ENCODE peak calls at places on chromosomes 2 and 18, in nine cellular contexts. One of them, this sample, is unnamed.

GRCh38 chr2:182866461-182867369 is at the start of gene FRZB:
- DNase-seq in activated CD8-positive, alpha-beta T cell treated with anti-CD3 and anti-CD28 coated beads for 36 hours: peak
- DNase-seq in Calu3: peak
- DNase-seq in Peyer's patch: peak
- DNase-seq in stimulated activated CD4-positive, alpha-beta T cell treated with anti-CD3 and anti-CD28 coated beads, TNF-alpha, amount 100 ng/mL, for 4 hours: no peak
- DNase-seq in astrocyte: peak
- DNase-seq in stimulated activated CD8-positive, alpha-beta memory T cell treated with anti-CD3 and anti-CD28 coated beads, Interleukin-15, amount 100 ng/mL, for 24 hours: no peak
- DNase-seq in C1 segment of cervical spinal cord: peak
- DNase-seq in activated T-helper 9 cell treated with anti-CD3 and anti-CD28 coated beads, Interleukin-2, amount 50 U/mL, for 16 hours: no peak
- DNase-seq in this sample: peak

GRCh38 chr2:238305965-238306679 is 14.2 kb upstream of the TRAF3IP1 start:
- DNase-seq in activated CD8-positive, alpha-beta T cell treated with anti-CD3 and anti-CD28 coated beads for 36 hours: no peak
- DNase-seq in Calu3: no peak
- DNase-seq in Peyer's patch: no peak
- DNase-seq in stimulated activated CD4-positive, alpha-beta T cell treated with anti-CD3 and anti-CD28 coated beads, TNF-alpha, amount 100 ng/mL, for 4 hours: no peak
- DNase-seq in astrocyte: no peak
- DNase-seq in stimulated activated CD8-positive, alpha-beta memory T cell treated with anti-CD3 and anti-CD28 coated beads, Interleukin-15, amount 100 ng/mL, for 24 hours: no peak
- DNase-seq in C1 segment of cervical spinal cord: no peak
- DNase-seq in activated T-helper 9 cell treated with anti-CD3 and anti-CD28 coated beads, Interleukin-2, amount 50 U/mL, for 16 hours: no peak
- DNase-seq in this sample: no peak

GRCh38 chr2:236980961-236981360 is 104.7 kb upstream of the COPS8 start:
- DNase-seq in activated CD8-positive, alpha-beta T cell treated with anti-CD3 and anti-CD28 coated beads for 36 hours: no peak
- DNase-seq in Calu3: no peak
- DNase-seq in Peyer's patch: no peak
- DNase-seq in stimulated activated CD4-positive, alpha-beta T cell treated with anti-CD3 and anti-CD28 coated beads, TNF-alpha, amount 100 ng/mL, for 4 hours: no peak
- DNase-seq in astrocyte: no peak
- DNase-seq in stimulated activated CD8-positive, alpha-beta memory T cell treated with anti-CD3 and anti-CD28 coated beads, Interleukin-15, amount 100 ng/mL, for 24 hours: no peak
- DNase-seq in C1 segment of cervical spinal cord: no peak
- DNase-seq in activated T-helper 9 cell treated with anti-CD3 and anti-CD28 coated beads, Interleukin-2, amount 50 U/mL, for 16 hours: no peak
- DNase-seq in this sample: no peak

GRCh38 chr2:43049836-43050796 is 176.3 kb downstream of the ZFP36L2 start:
- DNase-seq in activated CD8-positive, alpha-beta T cell treated with anti-CD3 and anti-CD28 coated beads for 36 hours: peak
- DNase-seq in Calu3: no peak
- DNase-seq in Peyer's patch: no peak
- DNase-seq in stimulated activated CD4-positive, alpha-beta T cell treated with anti-CD3 and anti-CD28 coated beads, TNF-alpha, amount 100 ng/mL, for 4 hours: no peak
- DNase-seq in astrocyte: no peak
- DNase-seq in stimulated activated CD8-positive, alpha-beta memory T cell treated with anti-CD3 and anti-CD28 coated beads, Interleukin-15, amount 100 ng/mL, for 24 hours: no peak
- DNase-seq in C1 segment of cervical spinal cord: no peak
- DNase-seq in activated T-helper 9 cell treated with anti-CD3 and anti-CD28 coated beads, Interleukin-2, amount 50 U/mL, for 16 hours: no peak
- DNase-seq in this sample: no peak

GRCh38 chr18:36427831-36428230 is 130.3 kb downstream of the FHOD3 start:
- DNase-seq in activated CD8-positive, alpha-beta T cell treated with anti-CD3 and anti-CD28 coated beads for 36 hours: no peak
- DNase-seq in Calu3: no peak
- DNase-seq in Peyer's patch: no peak
- DNase-seq in stimulated activated CD4-positive, alpha-beta T cell treated with anti-CD3 and anti-CD28 coated beads, TNF-alpha, amount 100 ng/mL, for 4 hours: no peak
- DNase-seq in astrocyte: no peak
- DNase-seq in stimulated activated CD8-positive, alpha-beta memory T cell treated with anti-CD3 and anti-CD28 coated beads, Interleukin-15, amount 100 ng/mL, for 24 hours: no peak
- DNase-seq in C1 segment of cervical spinal cord: no peak
- DNase-seq in activated T-helper 9 cell treated with anti-CD3 and anti-CD28 coated beads, Interleukin-2, amount 50 U/mL, for 16 hours: no peak
- DNase-seq in this sample: no peak

GRCh38 chr2:54665436-54665856 is 58.0 kb upstream of the EML6 start:
- DNase-seq in activated CD8-positive, alpha-beta T cell treated with anti-CD3 and anti-CD28 coated beads for 36 hours: peak
- DNase-seq in Calu3: peak
- DNase-seq in Peyer's patch: peak
- DNase-seq in stimulated activated CD4-positive, alpha-beta T cell treated with anti-CD3 and anti-CD28 coated beads, TNF-alpha, amount 100 ng/mL, for 4 hours: no peak
- DNase-seq in astrocyte: no peak
- DNase-seq in stimulated activated CD8-positive, alpha-beta memory T cell treated with anti-CD3 and anti-CD28 coated beads, Interleukin-15, amount 100 ng/mL, for 24 hours: no peak
- DNase-seq in C1 segment of cervical spinal cord: no peak
- DNase-seq in activated T-helper 9 cell treated with anti-CD3 and anti-CD28 coated beads, Interleukin-2, amount 50 U/mL, for 16 hours: no peak
- DNase-seq in this sample: peak

GRCh38 chr2:205730701-205731271 is 48.5 kb downstream of the NRP2 start:
- DNase-seq in activated CD8-positive, alpha-beta T cell treated with anti-CD3 and anti-CD28 coated beads for 36 hours: no peak
- DNase-seq in Calu3: no peak
- DNase-seq in Peyer's patch: no peak
- DNase-seq in stimulated activated CD4-positive, alpha-beta T cell treated with anti-CD3 and anti-CD28 coated beads, TNF-alpha, amount 100 ng/mL, for 4 hours: no peak
- DNase-seq in astrocyte: peak
- DNase-seq in stimulated activated CD8-positive, alpha-beta memory T cell treated with anti-CD3 and anti-CD28 coated beads, Interleukin-15, amount 100 ng/mL, for 24 hours: no peak
- DNase-seq in C1 segment of cervical spinal cord: no peak
- DNase-seq in activated T-helper 9 cell treated with anti-CD3 and anti-CD28 coated beads, Interleukin-2, amount 50 U/mL, for 16 hours: no peak
- DNase-seq in this sample: no peak

GRCh38 chr2:122748552-122749011 is 993.1 kb downstream of the TSN start:
- DNase-seq in activated CD8-positive, alpha-beta T cell treated with anti-CD3 and anti-CD28 coated beads for 36 hours: no peak
- DNase-seq in Calu3: peak
- DNase-seq in Peyer's patch: no peak
- DNase-seq in stimulated activated CD4-positive, alpha-beta T cell treated with anti-CD3 and anti-CD28 coated beads, TNF-alpha, amount 100 ng/mL, for 4 hours: no peak
- DNase-seq in astrocyte: peak
- DNase-seq in stimulated activated CD8-positive, alpha-beta memory T cell treated with anti-CD3 and anti-CD28 coated beads, Interleukin-15, amount 100 ng/mL, for 24 hours: no peak
- DNase-seq in C1 segment of cervical spinal cord: no peak
- DNase-seq in activated T-helper 9 cell treated with anti-CD3 and anti-CD28 coated beads, Interleukin-2, amount 50 U/mL, for 16 hours: no peak
- DNase-seq in this sample: peak

GRCh38 chr2:2641541-2642410 is 310.7 kb upstream of the MYT1L start:
- DNase-seq in activated CD8-positive, alpha-beta T cell treated with anti-CD3 and anti-CD28 coated beads for 36 hours: no peak
- DNase-seq in Calu3: no peak
- DNase-seq in Peyer's patch: no peak
- DNase-seq in stimulated activated CD4-positive, alpha-beta T cell treated with anti-CD3 and anti-CD28 coated beads, TNF-alpha, amount 100 ng/mL, for 4 hours: no peak
- DNase-seq in astrocyte: no peak
- DNase-seq in stimulated activated CD8-positive, alpha-beta memory T cell treated with anti-CD3 and anti-CD28 coated beads, Interleukin-15, amount 100 ng/mL, for 24 hours: no peak
- DNase-seq in C1 segment of cervical spinal cord: no peak
- DNase-seq in activated T-helper 9 cell treated with anti-CD3 and anti-CD28 coated beads, Interleukin-2, amount 50 U/mL, for 16 hours: no peak
- DNase-seq in this sample: peak

GRCh38 chr2:101515512-101515911 is 40.6 kb upstream of the RFX8 start:
- DNase-seq in activated CD8-positive, alpha-beta T cell treated with anti-CD3 and anti-CD28 coated beads for 36 hours: no peak
- DNase-seq in Calu3: peak
- DNase-seq in Peyer's patch: no peak
- DNase-seq in stimulated activated CD4-positive, alpha-beta T cell treated with anti-CD3 and anti-CD28 coated beads, TNF-alpha, amount 100 ng/mL, for 4 hours: no peak
- DNase-seq in astrocyte: peak
- DNase-seq in stimulated activated CD8-positive, alpha-beta memory T cell treated with anti-CD3 and anti-CD28 coated beads, Interleukin-15, amount 100 ng/mL, for 24 hours: no peak
- DNase-seq in C1 segment of cervical spinal cord: no peak
- DNase-seq in activated T-helper 9 cell treated with anti-CD3 and anti-CD28 coated beads, Interleukin-2, amount 50 U/mL, for 16 hours: no peak
- DNase-seq in this sample: peak

GRCh38 chr2:60551241-60552095 is 2.0 kb downstream of the BCL11A start:
- DNase-seq in activated CD8-positive, alpha-beta T cell treated with anti-CD3 and anti-CD28 coated beads for 36 hours: peak
- DNase-seq in Calu3: no peak
- DNase-seq in Peyer's patch: peak
- DNase-seq in stimulated activated CD4-positive, alpha-beta T cell treated with anti-CD3 and anti-CD28 coated beads, TNF-alpha, amount 100 ng/mL, for 4 hours: no peak
- DNase-seq in astrocyte: peak
- DNase-seq in stimulated activated CD8-positive, alpha-beta memory T cell treated with anti-CD3 and anti-CD28 coated beads, Interleukin-15, amount 100 ng/mL, for 24 hours: no peak
- DNase-seq in C1 segment of cervical spinal cord: no peak
- DNase-seq in activated T-helper 9 cell treated with anti-CD3 and anti-CD28 coated beads, Interleukin-2, amount 50 U/mL, for 16 hours: no peak
- DNase-seq in this sample: no peak

GRCh38 chr18:8912348-8913057 is 190.0 kb upstream of the NDUFV2 start:
- DNase-seq in activated CD8-positive, alpha-beta T cell treated with anti-CD3 and anti-CD28 coated beads for 36 hours: no peak
- DNase-seq in Calu3: peak
- DNase-seq in Peyer's patch: peak
- DNase-seq in stimulated activated CD4-positive, alpha-beta T cell treated with anti-CD3 and anti-CD28 coated beads, TNF-alpha, amount 100 ng/mL, for 4 hours: no peak
- DNase-seq in astrocyte: no peak
- DNase-seq in stimulated activated CD8-positive, alpha-beta memory T cell treated with anti-CD3 and anti-CD28 coated beads, Interleukin-15, amount 100 ng/mL, for 24 hours: no peak
- DNase-seq in C1 segment of cervical spinal cord: peak
- DNase-seq in activated T-helper 9 cell treated with anti-CD3 and anti-CD28 coated beads, Interleukin-2, amount 50 U/mL, for 16 hours: no peak
- DNase-seq in this sample: no peak

GRCh38 chr2:26979761-26980160 is 9.3 kb downstream of the MAPRE3 start:
- DNase-seq in activated CD8-positive, alpha-beta T cell treated with anti-CD3 and anti-CD28 coated beads for 36 hours: no peak
- DNase-seq in Calu3: no peak
- DNase-seq in Peyer's patch: no peak
- DNase-seq in stimulated activated CD4-positive, alpha-beta T cell treated with anti-CD3 and anti-CD28 coated beads, TNF-alpha, amount 100 ng/mL, for 4 hours: no peak
- DNase-seq in astrocyte: peak
- DNase-seq in stimulated activated CD8-positive, alpha-beta memory T cell treated with anti-CD3 and anti-CD28 coated beads, Interleukin-15, amount 100 ng/mL, for 24 hours: no peak
- DNase-seq in C1 segment of cervical spinal cord: no peak
- DNase-seq in activated T-helper 9 cell treated with anti-CD3 and anti-CD28 coated beads, Interleukin-2, amount 50 U/mL, for 16 hours: no peak
- DNase-seq in this sample: no peak

GRCh38 chr2:175854665-175855064 is 147.4 kb downstream of the LNPK start:
- DNase-seq in activated CD8-positive, alpha-beta T cell treated with anti-CD3 and anti-CD28 coated beads for 36 hours: no peak
- DNase-seq in Calu3: no peak
- DNase-seq in Peyer's patch: no peak
- DNase-seq in stimulated activated CD4-positive, alpha-beta T cell treated with anti-CD3 and anti-CD28 coated beads, TNF-alpha, amount 100 ng/mL, for 4 hours: no peak
- DNase-seq in astrocyte: peak
- DNase-seq in stimulated activated CD8-positive, alpha-beta memory T cell treated with anti-CD3 and anti-CD28 coated beads, Interleukin-15, amount 100 ng/mL, for 24 hours: no peak
- DNase-seq in C1 segment of cervical spinal cord: no peak
- DNase-seq in activated T-helper 9 cell treated with anti-CD3 and anti-CD28 coated beads, Interleukin-2, amount 50 U/mL, for 16 hours: no peak
- DNase-seq in this sample: no peak

GRCh38 chr18:31156831-31157763 is 5.6 kb downstream of the DSC1 start:
- DNase-seq in activated CD8-positive, alpha-beta T cell treated with anti-CD3 and anti-CD28 coated beads for 36 hours: no peak
- DNase-seq in Calu3: peak
- DNase-seq in Peyer's patch: no peak
- DNase-seq in stimulated activated CD4-positive, alpha-beta T cell treated with anti-CD3 and anti-CD28 coated beads, TNF-alpha, amount 100 ng/mL, for 4 hours: no peak
- DNase-seq in astrocyte: no peak
- DNase-seq in stimulated activated CD8-positive, alpha-beta memory T cell treated with anti-CD3 and anti-CD28 coated beads, Interleukin-15, amount 100 ng/mL, for 24 hours: no peak
- DNase-seq in C1 segment of cervical spinal cord: no peak
- DNase-seq in activated T-helper 9 cell treated with anti-CD3 and anti-CD28 coated beads, Interleukin-2, amount 50 U/mL, for 16 hours: no peak
- DNase-seq in this sample: no peak

GRCh38 chr18:13658444-13659204 is 67.7 kb downstream of the FAM210A start:
- DNase-seq in activated CD8-positive, alpha-beta T cell treated with anti-CD3 and anti-CD28 coated beads for 36 hours: peak
- DNase-seq in Calu3: no peak
- DNase-seq in Peyer's patch: no peak
- DNase-seq in stimulated activated CD4-positive, alpha-beta T cell treated with anti-CD3 and anti-CD28 coated beads, TNF-alpha, amount 100 ng/mL, for 4 hours: no peak
- DNase-seq in astrocyte: no peak
- DNase-seq in stimulated activated CD8-positive, alpha-beta memory T cell treated with anti-CD3 and anti-CD28 coated beads, Interleukin-15, amount 100 ng/mL, for 24 hours: no peak
- DNase-seq in C1 segment of cervical spinal cord: no peak
- DNase-seq in activated T-helper 9 cell treated with anti-CD3 and anti-CD28 coated beads, Interleukin-2, amount 50 U/mL, for 16 hours: no peak
- DNase-seq in this sample: no peak

GRCh38 chr18:46333371-46334199 is 229.4 kb downstream of the HAUS1 start:
- DNase-seq in activated CD8-positive, alpha-beta T cell treated with anti-CD3 and anti-CD28 coated beads for 36 hours: peak
- DNase-seq in Calu3: peak
- DNase-seq in Peyer's patch: no peak
- DNase-seq in stimulated activated CD4-positive, alpha-beta T cell treated with anti-CD3 and anti-CD28 coated beads, TNF-alpha, amount 100 ng/mL, for 4 hours: no peak
- DNase-seq in astrocyte: peak
- DNase-seq in stimulated activated CD8-positive, alpha-beta memory T cell treated with anti-CD3 and anti-CD28 coated beads, Interleukin-15, amount 100 ng/mL, for 24 hours: no peak
- DNase-seq in C1 segment of cervical spinal cord: peak
- DNase-seq in activated T-helper 9 cell treated with anti-CD3 and anti-CD28 coated beads, Interleukin-2, amount 50 U/mL, for 16 hours: no peak
- DNase-seq in this sample: peak

GRCh38 chr18:26322892-26323653 is 96.8 kb downstream of the TAF4B start:
- DNase-seq in activated CD8-positive, alpha-beta T cell treated with anti-CD3 and anti-CD28 coated beads for 36 hours: no peak
- DNase-seq in Calu3: no peak
- DNase-seq in Peyer's patch: no peak
- DNase-seq in stimulated activated CD4-positive, alpha-beta T cell treated with anti-CD3 and anti-CD28 coated beads, TNF-alpha, amount 100 ng/mL, for 4 hours: no peak
- DNase-seq in astrocyte: peak
- DNase-seq in stimulated activated CD8-positive, alpha-beta memory T cell treated with anti-CD3 and anti-CD28 coated beads, Interleukin-15, amount 100 ng/mL, for 24 hours: no peak
- DNase-seq in C1 segment of cervical spinal cord: no peak
- DNase-seq in activated T-helper 9 cell treated with anti-CD3 and anti-CD28 coated beads, Interleukin-2, amount 50 U/mL, for 16 hours: no peak
- DNase-seq in this sample: peak

GRCh38 chr2:10923007-10923372 is 11.3 kb downstream of the KCNF1 start:
- DNase-seq in activated CD8-positive, alpha-beta T cell treated with anti-CD3 and anti-CD28 coated beads for 36 hours: no peak
- DNase-seq in Calu3: no peak
- DNase-seq in Peyer's patch: no peak
- DNase-seq in stimulated activated CD4-positive, alpha-beta T cell treated with anti-CD3 and anti-CD28 coated beads, TNF-alpha, amount 100 ng/mL, for 4 hours: no peak
- DNase-seq in astrocyte: no peak
- DNase-seq in stimulated activated CD8-positive, alpha-beta memory T cell treated with anti-CD3 and anti-CD28 coated beads, Interleukin-15, amount 100 ng/mL, for 24 hours: no peak
- DNase-seq in C1 segment of cervical spinal cord: no peak
- DNase-seq in activated T-helper 9 cell treated with anti-CD3 and anti-CD28 coated beads, Interleukin-2, amount 50 U/mL, for 16 hours: no peak
- DNase-seq in this sample: no peak

GRCh38 chr2:239187464-239188253 is 213.2 kb downstream of the HDAC4 start:
- DNase-seq in activated CD8-positive, alpha-beta T cell treated with anti-CD3 and anti-CD28 coated beads for 36 hours: no peak
- DNase-seq in Calu3: no peak
- DNase-seq in Peyer's patch: no peak
- DNase-seq in stimulated activated CD4-positive, alpha-beta T cell treated with anti-CD3 and anti-CD28 coated beads, TNF-alpha, amount 100 ng/mL, for 4 hours: no peak
- DNase-seq in astrocyte: no peak
- DNase-seq in stimulated activated CD8-positive, alpha-beta memory T cell treated with anti-CD3 and anti-CD28 coated beads, Interleukin-15, amount 100 ng/mL, for 24 hours: no peak
- DNase-seq in C1 segment of cervical spinal cord: no peak
- DNase-seq in activated T-helper 9 cell treated with anti-CD3 and anti-CD28 coated beads, Interleukin-2, amount 50 U/mL, for 16 hours: no peak
- DNase-seq in this sample: no peak

GRCh38 chr2:20838016-20838415 is 15.1 kb upstream of the LDAH start:
- DNase-seq in activated CD8-positive, alpha-beta T cell treated with anti-CD3 and anti-CD28 coated beads for 36 hours: no peak
- DNase-seq in Calu3: no peak
- DNase-seq in Peyer's patch: no peak
- DNase-seq in stimulated activated CD4-positive, alpha-beta T cell treated with anti-CD3 and anti-CD28 coated beads, TNF-alpha, amount 100 ng/mL, for 4 hours: no peak
- DNase-seq in astrocyte: no peak
- DNase-seq in stimulated activated CD8-positive, alpha-beta memory T cell treated with anti-CD3 and anti-CD28 coated beads, Interleukin-15, amount 100 ng/mL, for 24 hours: no peak
- DNase-seq in C1 segment of cervical spinal cord: no peak
- DNase-seq in activated T-helper 9 cell treated with anti-CD3 and anti-CD28 coated beads, Interleukin-2, amount 50 U/mL, for 16 hours: no peak
- DNase-seq in this sample: no peak

GRCh38 chr2:8230466-8230865 is 451.4 kb upstream of the ID2 start:
- DNase-seq in activated CD8-positive, alpha-beta T cell treated with anti-CD3 and anti-CD28 coated beads for 36 hours: no peak
- DNase-seq in Calu3: no peak
- DNase-seq in Peyer's patch: no peak
- DNase-seq in stimulated activated CD4-positive, alpha-beta T cell treated with anti-CD3 and anti-CD28 coated beads, TNF-alpha, amount 100 ng/mL, for 4 hours: no peak
- DNase-seq in astrocyte: no peak
- DNase-seq in stimulated activated CD8-positive, alpha-beta memory T cell treated with anti-CD3 and anti-CD28 coated beads, Interleukin-15, amount 100 ng/mL, for 24 hours: no peak
- DNase-seq in C1 segment of cervical spinal cord: no peak
- DNase-seq in activated T-helper 9 cell treated with anti-CD3 and anti-CD28 coated beads, Interleukin-2, amount 50 U/mL, for 16 hours: no peak
- DNase-seq in this sample: no peak

GRCh38 chr2:4190548-4190947 is 487.2 kb downstream of the DCDC2C start:
- DNase-seq in activated CD8-positive, alpha-beta T cell treated with anti-CD3 and anti-CD28 coated beads for 36 hours: no peak
- DNase-seq in Calu3: no peak
- DNase-seq in Peyer's patch: no peak
- DNase-seq in stimulated activated CD4-positive, alpha-beta T cell treated with anti-CD3 and anti-CD28 coated beads, TNF-alpha, amount 100 ng/mL, for 4 hours: no peak
- DNase-seq in astrocyte: no peak
- DNase-seq in stimulated activated CD8-positive, alpha-beta memory T cell treated with anti-CD3 and anti-CD28 coated beads, Interleukin-15, amount 100 ng/mL, for 24 hours: no peak
- DNase-seq in C1 segment of cervical spinal cord: no peak
- DNase-seq in activated T-helper 9 cell treated with anti-CD3 and anti-CD28 coated beads, Interleukin-2, amount 50 U/mL, for 16 hours: no peak
- DNase-seq in this sample: no peak

GRCh38 chr2:110863726-110864125 is 131.4 kb downstream of the ACOXL start:
- DNase-seq in activated CD8-positive, alpha-beta T cell treated with anti-CD3 and anti-CD28 coated beads for 36 hours: no peak
- DNase-seq in Calu3: no peak
- DNase-seq in Peyer's patch: no peak
- DNase-seq in stimulated activated CD4-positive, alpha-beta T cell treated with anti-CD3 and anti-CD28 coated beads, TNF-alpha, amount 100 ng/mL, for 4 hours: no peak
- DNase-seq in astrocyte: no peak
- DNase-seq in stimulated activated CD8-positive, alpha-beta memory T cell treated with anti-CD3 and anti-CD28 coated beads, Interleukin-15, amount 100 ng/mL, for 24 hours: no peak
- DNase-seq in C1 segment of cervical spinal cord: no peak
- DNase-seq in activated T-helper 9 cell treated with anti-CD3 and anti-CD28 coated beads, Interleukin-2, amount 50 U/mL, for 16 hours: no peak
- DNase-seq in this sample: no peak

GRCh38 chr18:79476031-79476917 is 80.5 kb downstream of the NFATC1 start:
- DNase-seq in activated CD8-positive, alpha-beta T cell treated with anti-CD3 and anti-CD28 coated beads for 36 hours: no peak
- DNase-seq in Calu3: no peak
- DNase-seq in Peyer's patch: no peak
- DNase-seq in stimulated activated CD4-positive, alpha-beta T cell treated with anti-CD3 and anti-CD28 coated beads, TNF-alpha, amount 100 ng/mL, for 4 hours: no peak
- DNase-seq in astrocyte: no peak
- DNase-seq in stimulated activated CD8-positive, alpha-beta memory T cell treated with anti-CD3 and anti-CD28 coated beads, Interleukin-15, amount 100 ng/mL, for 24 hours: no peak
- DNase-seq in C1 segment of cervical spinal cord: no peak
- DNase-seq in activated T-helper 9 cell treated with anti-CD3 and anti-CD28 coated beads, Interleukin-2, amount 50 U/mL, for 16 hours: no peak
- DNase-seq in this sample: no peak

GRCh38 chr2:173991857-173992588 is 26.9 kb upstream of the SP3 start:
- DNase-seq in activated CD8-positive, alpha-beta T cell treated with anti-CD3 and anti-CD28 coated beads for 36 hours: no peak
- DNase-seq in Calu3: no peak
- DNase-seq in Peyer's patch: no peak
- DNase-seq in stimulated activated CD4-positive, alpha-beta T cell treated with anti-CD3 and anti-CD28 coated beads, TNF-alpha, amount 100 ng/mL, for 4 hours: no peak
- DNase-seq in astrocyte: no peak
- DNase-seq in stimulated activated CD8-positive, alpha-beta memory T cell treated with anti-CD3 and anti-CD28 coated beads, Interleukin-15, amount 100 ng/mL, for 24 hours: no peak
- DNase-seq in C1 segment of cervical spinal cord: no peak
- DNase-seq in activated T-helper 9 cell treated with anti-CD3 and anti-CD28 coated beads, Interleukin-2, amount 50 U/mL, for 16 hours: no peak
- DNase-seq in this sample: peak

GRCh38 chr2:85437488-85438290 is 19.2 kb downstream of the SH2D6 start:
- DNase-seq in activated CD8-positive, alpha-beta T cell treated with anti-CD3 and anti-CD28 coated beads for 36 hours: peak
- DNase-seq in Calu3: peak
- DNase-seq in Peyer's patch: peak
- DNase-seq in stimulated activated CD4-positive, alpha-beta T cell treated with anti-CD3 and anti-CD28 coated beads, TNF-alpha, amount 100 ng/mL, for 4 hours: peak
- DNase-seq in astrocyte: peak
- DNase-seq in stimulated activated CD8-positive, alpha-beta memory T cell treated with anti-CD3 and anti-CD28 coated beads, Interleukin-15, amount 100 ng/mL, for 24 hours: peak
- DNase-seq in C1 segment of cervical spinal cord: peak
- DNase-seq in activated T-helper 9 cell treated with anti-CD3 and anti-CD28 coated beads, Interleukin-2, amount 50 U/mL, for 16 hours: peak
- DNase-seq in this sample: peak

GRCh38 chr2:226334981-226335720 is 464.5 kb downstream of the IRS1 start:
- DNase-seq in activated CD8-positive, alpha-beta T cell treated with anti-CD3 and anti-CD28 coated beads for 36 hours: no peak
- DNase-seq in Calu3: no peak
- DNase-seq in Peyer's patch: no peak
- DNase-seq in stimulated activated CD4-positive, alpha-beta T cell treated with anti-CD3 and anti-CD28 coated beads, TNF-alpha, amount 100 ng/mL, for 4 hours: no peak
- DNase-seq in astrocyte: peak
- DNase-seq in stimulated activated CD8-positive, alpha-beta memory T cell treated with anti-CD3 and anti-CD28 coated beads, Interleukin-15, amount 100 ng/mL, for 24 hours: no peak
- DNase-seq in C1 segment of cervical spinal cord: no peak
- DNase-seq in activated T-helper 9 cell treated with anti-CD3 and anti-CD28 coated beads, Interleukin-2, amount 50 U/mL, for 16 hours: no peak
- DNase-seq in this sample: peak

GRCh38 chr2:110149330-110150220 is 34.0 kb upstream of the MALL start:
- DNase-seq in activated CD8-positive, alpha-beta T cell treated with anti-CD3 and anti-CD28 coated beads for 36 hours: no peak
- DNase-seq in Calu3: no peak
- DNase-seq in Peyer's patch: no peak
- DNase-seq in stimulated activated CD4-positive, alpha-beta T cell treated with anti-CD3 and anti-CD28 coated beads, TNF-alpha, amount 100 ng/mL, for 4 hours: no peak
- DNase-seq in astrocyte: peak
- DNase-seq in stimulated activated CD8-positive, alpha-beta memory T cell treated with anti-CD3 and anti-CD28 coated beads, Interleukin-15, amount 100 ng/mL, for 24 hours: no peak
- DNase-seq in C1 segment of cervical spinal cord: no peak
- DNase-seq in activated T-helper 9 cell treated with anti-CD3 and anti-CD28 coated beads, Interleukin-2, amount 50 U/mL, for 16 hours: no peak
- DNase-seq in this sample: peak

GRCh38 chr2:238498188-238498587 is 71.5 kb downstream of the ASB1 start:
- DNase-seq in activated CD8-positive, alpha-beta T cell treated with anti-CD3 and anti-CD28 coated beads for 36 hours: no peak
- DNase-seq in Calu3: no peak
- DNase-seq in Peyer's patch: no peak
- DNase-seq in stimulated activated CD4-positive, alpha-beta T cell treated with anti-CD3 and anti-CD28 coated beads, TNF-alpha, amount 100 ng/mL, for 4 hours: no peak
- DNase-seq in astrocyte: no peak
- DNase-seq in stimulated activated CD8-positive, alpha-beta memory T cell treated with anti-CD3 and anti-CD28 coated beads, Interleukin-15, amount 100 ng/mL, for 24 hours: no peak
- DNase-seq in C1 segment of cervical spinal cord: no peak
- DNase-seq in activated T-helper 9 cell treated with anti-CD3 and anti-CD28 coated beads, Interleukin-2, amount 50 U/mL, for 16 hours: no peak
- DNase-seq in this sample: no peak

GRCh38 chr2:23351388-23352141 is 33.4 kb upstream of the KLHL29 start:
- DNase-seq in activated CD8-positive, alpha-beta T cell treated with anti-CD3 and anti-CD28 coated beads for 36 hours: peak
- DNase-seq in Calu3: peak
- DNase-seq in Peyer's patch: peak
- DNase-seq in stimulated activated CD4-positive, alpha-beta T cell treated with anti-CD3 and anti-CD28 coated beads, TNF-alpha, amount 100 ng/mL, for 4 hours: peak
- DNase-seq in astrocyte: peak
- DNase-seq in stimulated activated CD8-positive, alpha-beta memory T cell treated with anti-CD3 and anti-CD28 coated beads, Interleukin-15, amount 100 ng/mL, for 24 hours: peak
- DNase-seq in C1 segment of cervical spinal cord: peak
- DNase-seq in activated T-helper 9 cell treated with anti-CD3 and anti-CD28 coated beads, Interleukin-2, amount 50 U/mL, for 16 hours: peak
- DNase-seq in this sample: peak

This sample was measured in M059J.